ENCODE peak calls at places on chromosomes 11 and 22, in four cellular contexts. N is HepG2, R is GM12878, P is H1. U is an unnamed sample. For H3K36me3, the result is how much of the 10 kb centered on the place peaks cover.

GRCh38 chr22:16776088-16776487 is 49.1 kb downstream of the XKR3 start:
- DNase-seq in R (no peak), N (no peak), P (no peak), U (no peak)

GRCh38 chr22:37192741-37193140 is 4.7 kb upstream of the C1QTNF6 start:
- DNase-seq in N (no peak), R (no peak), P (no peak), U (no peak)

GRCh38 chr11:16966633-16967346 is 47.4 kb downstream of the PLEKHA7 start:
- DNase-seq in N (no peak), P (no peak), R (no peak), U (no peak)

GRCh38 chr11:128841461-128842072 is 25.5 kb downstream of the KCNJ1 start:
- DNase-seq in R (peak), P (no peak), N (no peak), U (no peak)

GRCh38 chr22:38291201-38291777 is 18.5 kb upstream of the TMEM184B start:
- DNase-seq in R (no peak), N (no peak), P (no peak), U (no peak)

GRCh38 chr22:32079110-32080089 is 36.3 kb downstream of the SLC5A1 start:
- DNase-seq in P (peak), N (no peak), R (no peak), U (peak)

GRCh38 chr11:1153951-1154487 is 3.7 kb upstream of the MUC5AC start:
- DNase-seq in R (no peak), N (peak), P (no peak), U (no peak)

GRCh38 chr22:49880281-49880680 is 26.6 kb downstream of the ZBED4 start:
- DNase-seq in P (no peak), R (peak), N (no peak), U (no peak)

GRCh38 chr22:44129614-44129976 is 51.1 kb upstream of the PARVG start:
- DNase-seq in R (no peak), N (no peak), P (no peak), U (no peak)

GRCh38 chr22:35292786-35293185 is 6.9 kb upstream of the TOM1 start:
- DNase-seq in N (no peak), P (no peak), R (no peak), U (no peak)

GRCh38 chr11:77814848-77815247 is 5.7 kb downstream of the RSF1 start:
- DNase-seq in N (no peak), R (no peak), P (no peak), U (no peak)

GRCh38 chr22:25475554-25476022 is 88.9 kb upstream of the GRK3 start:
- DNase-seq in P (no peak), R (no peak), N (no peak), U (no peak)

GRCh38 chr11:58769308-58769707 is 37.6 kb upstream of the GLYAT start:
- DNase-seq in P (no peak), R (no peak), N (no peak), U (no peak)

GRCh38 chr11:86698634-86699033 is 26.2 kb upstream of the ME3 start:
- DNase-seq in R (no peak), N (no peak), P (no peak), U (no peak)

GRCh38 chr22:21621891-21622623 is 7.8 kb downstream of the YDJC start:
- DNase-seq in R (no peak), N (no peak), P (no peak), U (no peak)

GRCh38 chr11:26332572-26332915 is 614 bp downstream of the ANO3 start:
- DNase-seq in R (no peak), P (no peak), N (no peak), U (no peak)

GRCh38 chr11:133991101-133991500 is 34.3 kb upstream of the IGSF9B start:
- DNase-seq in N (no peak), P (no peak), R (no peak), U (no peak)

GRCh38 chr11:33835143-33835878 is 56.6 kb downstream of the LMO2 start:
- DNase-seq in P (no peak), R (peak), N (peak), U (no peak)

GRCh38 chr11:91947215-91947614 is 277.4 kb upstream of the FAT3 start:
- DNase-seq in P (no peak), R (no peak), N (no peak), U (no peak)

GRCh38 chr11:111046291-111046690 is 199.2 kb upstream of the POU2AF2 start:
- DNase-seq in P (no peak), R (no peak), N (no peak), U (no peak)

GRCh38 chr22:47687776-47688175 is 925.3 kb downstream of the TBC1D22A start:
- DNase-seq in R (no peak), N (no peak), P (no peak), U (no peak)

DNA sequence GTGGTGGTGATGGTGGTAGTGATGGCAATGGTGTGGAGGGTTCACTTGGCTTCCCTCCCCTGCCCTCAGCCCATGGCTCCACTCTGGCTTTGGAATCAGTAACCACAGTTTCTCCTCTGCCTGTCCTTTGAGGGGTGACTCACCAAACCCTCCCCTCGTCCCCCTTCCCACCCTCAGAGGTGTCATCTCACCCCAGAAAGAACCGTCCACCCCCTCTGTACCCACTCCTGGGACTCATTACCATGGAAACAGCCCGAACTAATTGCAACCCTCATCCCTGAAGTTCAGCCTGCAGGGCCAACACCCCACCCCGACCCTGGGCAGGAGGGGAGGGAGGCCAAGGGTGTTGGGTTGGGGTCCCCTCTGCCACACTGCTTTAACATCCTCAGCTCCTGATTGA is 26.6 kb downstream of the PHLDB1 start:
- DNase-seq in P (no peak), N (no peak), R (no peak), U (no peak)
- H3K36me3 ChIP-seq in P (under half), N (under half), R (under half), U (half or more)

DNA sequence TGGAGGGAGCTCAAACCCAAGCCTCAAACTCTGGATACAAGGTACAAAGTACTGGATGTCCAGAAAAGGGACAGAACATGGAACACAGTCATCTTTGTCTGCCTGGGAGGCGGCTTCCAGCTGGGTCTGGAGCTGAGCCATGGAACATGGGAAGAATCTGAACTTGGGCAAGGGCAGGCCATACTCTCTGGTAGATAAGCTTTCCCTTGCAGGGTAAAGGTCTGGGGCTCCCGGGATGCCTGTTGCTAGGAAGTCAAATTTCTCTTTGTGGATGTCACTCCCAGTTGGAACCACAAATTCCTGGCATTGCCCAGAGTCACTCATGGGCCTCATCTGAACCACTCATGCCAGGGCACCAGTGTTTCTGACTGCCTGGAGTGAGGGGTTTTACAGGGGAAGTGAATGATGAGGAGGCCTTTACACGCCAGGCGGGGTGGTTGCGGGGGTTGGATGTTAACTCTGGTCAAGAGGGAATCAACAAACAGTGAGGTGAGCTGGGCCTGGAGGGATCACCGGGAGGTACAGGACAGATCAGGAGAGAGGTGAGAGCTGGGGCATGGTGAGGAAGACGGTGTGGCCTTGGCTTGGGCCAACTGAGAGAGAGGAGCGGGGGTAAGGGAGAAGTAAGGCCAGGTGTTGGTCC is 5.7 kb downstream of the FTH1 start:
- DNase-seq in R (no peak), P (no peak), N (peak), U (no peak)
- TF ChIP-seq SUZ12 in R (no peak), P (no peak), N (no peak), U (no peak)

GRCh38 chr11:66638177-66639065 is at the start of gene RBM4:
- DNase-seq in N (peak), R (peak), P (peak), U (peak)

GRCh38 chr11:66641834-66642233 is 3.3 kb downstream of the RBM4 start:
- DNase-seq in R (no peak), P (no peak), N (no peak), U (no peak)

GRCh38 chr11:66637557-66638176 is 836 bp upstream of the RBM4 start:
- DNase-seq in P (no peak), N (no peak), R (no peak), U (no peak)

GRCh38 chr11:66636411-66636810 is 2.1 kb upstream of the RBM4 start:
- DNase-seq in P (no peak), R (no peak), N (no peak), U (no peak)

GRCh38 chr11:66639066-66639813 is 737 bp downstream of the RBM4 start:
- DNase-seq in P (no peak), R (no peak), N (peak), U (no peak)
- TF ChIP-seq YY1 in P (no peak), R (no peak), N (no peak), U (no peak)

GRCh38 chr11:116544721-116545120 is 228.1 kb downstream of the BUD13 start:
- DNase-seq in N (no peak), R (no peak), P (no peak), U (no peak)

GRCh38 chr11:116545912-116546311 is 226.9 kb downstream of the BUD13 start:
- DNase-seq in R (no peak), N (no peak), P (no peak), U (no peak)

GRCh38 chr11:116543099-116543498 is 229.7 kb downstream of the BUD13 start:
- DNase-seq in N (no peak), R (no peak), P (no peak), U (no peak)

GRCh38 chr11:116547571-116547970 is 225.2 kb downstream of the BUD13 start:
- DNase-seq in N (no peak), P (no peak), R (no peak), U (no peak)

GRCh38 chr11:116548286-116548685 is 224.5 kb downstream of the BUD13 start:
- DNase-seq in R (no peak), P (no peak), N (no peak), U (no peak)
- H3K36me3 ChIP-seq in R (under half), P (under half), N (under half), U (under half)

GRCh38 chr11:69253028-69253427 is 40.9 kb upstream of the MYEOV start:
- DNase-seq in P (no peak), R (no peak), N (no peak), U (no peak)
- TF ChIP-seq SUZ12 in P (no peak), R (no peak), N (no peak), U (no peak)

DNA sequence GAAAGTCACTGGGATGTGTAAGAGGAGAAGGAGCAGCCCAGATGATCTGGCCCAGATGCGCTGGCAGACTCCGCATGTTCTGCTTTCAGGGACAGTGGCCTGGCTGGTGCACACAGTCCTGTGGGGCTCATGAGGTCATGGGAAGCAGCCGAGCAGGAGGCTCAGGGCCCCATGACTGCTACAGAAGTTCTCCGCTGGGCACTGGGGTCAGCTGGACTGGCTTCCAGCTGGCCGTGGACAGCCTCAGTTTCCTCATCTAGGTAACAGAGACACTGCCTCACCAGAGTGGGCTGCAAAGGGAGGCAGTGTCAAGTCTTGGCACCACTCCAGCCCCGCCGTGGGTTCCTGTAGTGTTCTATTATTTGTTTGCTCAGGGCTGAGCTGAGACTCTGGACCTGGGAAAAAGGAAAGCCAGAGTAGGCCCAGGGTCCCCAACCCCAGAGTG is 45.1 kb downstream of the MED15 start:
- DNase-seq in N (peak), R (no peak), P (no peak), U (no peak)
- TF ChIP-seq YY1 in N (no peak), R (no peak), P (no peak), U (no peak)

DNA sequence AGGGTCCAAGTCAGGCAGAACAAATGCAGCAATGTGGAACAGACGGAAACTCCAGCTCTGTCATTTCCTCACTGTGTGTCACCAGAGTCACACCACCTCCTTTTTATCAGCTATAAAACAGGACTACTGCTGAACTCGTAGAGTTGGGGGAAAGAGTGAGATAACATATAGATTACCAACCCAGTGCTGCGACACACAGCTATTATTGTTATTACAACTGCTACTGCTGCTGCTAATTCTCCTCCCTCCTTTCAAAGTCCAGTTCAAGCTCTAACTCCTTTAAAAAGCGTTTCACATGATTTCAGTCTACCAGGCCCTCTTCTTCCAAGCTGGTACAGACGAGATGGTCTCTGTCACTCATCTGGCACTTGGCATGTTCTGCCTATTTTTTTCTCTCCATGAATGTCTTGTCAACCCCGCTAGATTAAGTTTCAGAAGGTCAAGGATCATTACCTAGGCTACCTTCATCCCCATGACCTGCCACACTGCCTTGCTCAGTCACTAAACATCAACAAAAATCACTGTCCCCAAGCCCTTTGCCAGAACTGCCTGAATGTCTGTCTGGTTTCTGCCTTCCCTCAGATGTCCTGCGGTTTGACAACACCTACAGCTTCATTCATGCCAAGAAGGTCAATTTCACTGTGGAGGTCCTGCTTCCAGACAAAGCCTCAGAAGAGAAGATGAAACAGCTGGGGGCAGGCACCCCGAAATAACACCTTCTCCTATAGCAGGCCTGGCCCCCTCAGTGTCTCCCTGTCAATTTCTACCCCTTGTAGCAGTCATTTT is 3.7 kb upstream of the MTFP1 start:
- DNase-seq in P (no peak), R (no peak), N (peak), U (no peak)
- H3K36me3 ChIP-seq in P (under half), R (under half), N (under half), U (under half)

DNA sequence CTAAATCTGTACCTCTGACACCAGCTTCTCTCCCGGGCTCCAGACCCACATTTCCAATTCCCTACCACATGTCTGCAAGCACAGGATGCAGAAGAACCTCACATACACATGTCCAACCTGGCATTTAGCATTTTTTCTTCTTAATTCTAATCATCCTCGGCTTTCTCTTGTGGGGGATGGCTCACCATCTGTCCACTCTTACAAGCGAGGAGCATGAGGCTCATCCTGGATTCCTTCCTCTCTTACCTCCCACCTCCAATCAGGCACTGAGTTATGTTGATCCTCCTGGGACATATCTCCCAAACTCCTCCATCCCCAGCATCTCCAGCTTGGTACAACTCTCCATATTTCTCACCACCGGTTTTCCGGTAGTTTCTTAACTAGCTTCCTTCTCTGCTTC is 149.8 kb upstream of the LARGE1 start:
- DNase-seq in R (no peak), N (no peak), P (no peak), U (no peak)
- TF ChIP-seq SUZ12 in R (no peak), N (no peak), P (no peak), U (no peak)

GRCh38 chr11:63616953-63617352 is 2.7 kb upstream of the PLAAT3 start:
- DNase-seq in R (no peak), N (no peak), P (no peak), U (no peak)

GRCh38 chr11:63611395-63611747 is 2.9 kb downstream of the PLAAT3 start:
- DNase-seq in P (no peak), N (no peak), R (no peak), U (no peak)

GRCh38 chr11:63613517-63614135 is 607 bp downstream of the PLAAT3 start:
- DNase-seq in R (no peak), N (no peak), P (peak), U (no peak)

GRCh38 chr11:63612181-63612580 is 2.1 kb downstream of the PLAAT3 start:
- DNase-seq in P (no peak), N (no peak), R (no peak), U (no peak)

DNA sequence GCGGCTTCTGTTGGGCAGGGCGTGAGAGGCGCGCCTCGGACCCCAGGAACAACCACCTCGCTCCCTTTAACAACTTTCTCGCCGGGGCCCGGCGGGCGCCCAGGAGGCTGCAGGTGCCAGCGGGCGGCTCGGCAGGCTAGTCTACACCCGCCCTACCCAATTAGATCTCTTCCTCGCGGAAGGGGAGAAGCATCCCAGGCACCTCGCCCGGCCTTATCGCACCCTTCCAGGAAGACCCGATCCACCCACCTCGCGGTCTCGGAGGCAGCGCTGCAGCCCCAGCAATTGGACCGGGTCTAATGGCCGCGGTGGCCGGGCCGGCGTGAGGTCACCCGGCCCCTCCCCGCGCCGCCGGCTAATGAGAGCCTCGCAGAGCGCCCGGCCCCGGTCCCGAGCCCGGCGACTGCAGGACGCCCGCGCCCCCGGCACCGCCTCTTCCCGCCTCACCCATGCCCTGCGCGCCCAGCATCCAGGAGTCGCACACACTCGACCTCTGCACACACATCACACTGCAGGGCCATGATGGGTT is at the start of gene PLAAT3:
- DNase-seq in R (no peak), N (no peak), P (peak), U (no peak)
- TF ChIP-seq YY1 in R (peak), N (peak), P (peak), U (no peak)

U was measured in NT2/D1.